ENCODE peak calls at places on chromosome 2, in four cellular contexts. One of them, this sample, is unnamed.

GRCh38 chr2:217160978-217161973 is 301.4 kb upstream of the TNP1 start:
- DNase-seq in globus pallidus: peak
- DNase-seq in T-cell: no peak
- DNase-seq in activated CD4-positive, alpha-beta T cell treated with anti-CD3 and anti-CD28 coated beads for 24 hours: no peak
- DNase-seq in this sample: no peak

GRCh38 chr2:24304098-24304497 is 56.2 kb downstream of the ITSN2 start:
- DNase-seq in globus pallidus: peak
- DNase-seq in T-cell: no peak
- DNase-seq in activated CD4-positive, alpha-beta T cell treated with anti-CD3 and anti-CD28 coated beads for 24 hours: no peak
- DNase-seq in this sample: no peak

GRCh38 chr2:125667630-125668029 is 988.3 kb upstream of the GYPC start:
- DNase-seq in globus pallidus: no peak
- DNase-seq in T-cell: no peak
- DNase-seq in activated CD4-positive, alpha-beta T cell treated with anti-CD3 and anti-CD28 coated beads for 24 hours: no peak
- DNase-seq in this sample: no peak

GRCh38 chr2:218129756-218130155 is 3.9 kb downstream of the CXCR2 start:
- DNase-seq in globus pallidus: no peak
- DNase-seq in T-cell: no peak
- DNase-seq in activated CD4-positive, alpha-beta T cell treated with anti-CD3 and anti-CD28 coated beads for 24 hours: no peak
- DNase-seq in this sample: no peak

GRCh38 chr2:127986548-127987079 is 41.2 kb downstream of the SAP130 start:
- DNase-seq in globus pallidus: peak
- DNase-seq in T-cell: no peak
- DNase-seq in activated CD4-positive, alpha-beta T cell treated with anti-CD3 and anti-CD28 coated beads for 24 hours: no peak
- DNase-seq in this sample: no peak

GRCh38 chr2:144362401-144362800 is 157.5 kb downstream of the ZEB2 start:
- DNase-seq in globus pallidus: no peak
- DNase-seq in T-cell: no peak
- DNase-seq in activated CD4-positive, alpha-beta T cell treated with anti-CD3 and anti-CD28 coated beads for 24 hours: no peak
- DNase-seq in this sample: no peak

GRCh38 chr2:119760237-119760807 is 600 bp downstream of the PTPN4 start:
- DNase-seq in globus pallidus: no peak
- DNase-seq in T-cell: no peak
- DNase-seq in activated CD4-positive, alpha-beta T cell treated with anti-CD3 and anti-CD28 coated beads for 24 hours: peak
- DNase-seq in this sample: peak

GRCh38 chr2:54522624-54523281 is 66.6 kb downstream of the SPTBN1 start:
- DNase-seq in globus pallidus: peak
- DNase-seq in T-cell: peak
- DNase-seq in activated CD4-positive, alpha-beta T cell treated with anti-CD3 and anti-CD28 coated beads for 24 hours: peak
- DNase-seq in this sample: peak

GRCh38 chr2:96353032-96353561 is 17.5 kb downstream of the NCAPH start:
- DNase-seq in globus pallidus: peak
- DNase-seq in T-cell: no peak
- DNase-seq in activated CD4-positive, alpha-beta T cell treated with anti-CD3 and anti-CD28 coated beads for 24 hours: no peak
- DNase-seq in this sample: no peak

This sample was measured in G401.